ENCODE peak calls at places on chromosomes 2 and 18, in six cellular contexts. J is hypothalamus; O is HT1080; R is stimulated activated CD8-positive, alpha-beta memory T cell treated with anti-CD3 and anti-CD28 coated beads, Interleukin-2, amount 100 ng/mL, for 1 hour; X is non-pigmented ciliary epithelial cell; Y is effector memory CD4-positive, alpha-beta T cell. L is an unnamed sample.

GRCh38 chr2:113981404-113982134 is 91.7 kb downstream of the ACTR3 start:
- DNase-seq in J (no peak), O (no peak), R (no peak), X (no peak), Y (no peak), L (no peak)

GRCh38 chr2:9832586-9832985 is 10.7 kb upstream of the TAF1B start:
- DNase-seq in J (no peak), O (peak; percentile 23), R (no peak), X (no peak), Y (no peak), L (no peak)

GRCh38 chr2:68009526-68009925 is 53.3 kb downstream of the C1D start:
- DNase-seq in J (no peak), O (no peak), R (no peak), X (no peak), Y (no peak), L (no peak)

GRCh38 chr2:162029287-162029901 is 44.6 kb downstream of the DPP4 start:
- DNase-seq in J (no peak), O (peak; percentile 86), R (no peak), X (no peak), Y (no peak), L (no peak)

GRCh38 chr2:188196343-188197008 is 95.2 kb upstream of the GULP1 start:
- DNase-seq in J (no peak), O (no peak), R (no peak), X (no peak), Y (no peak), L (no peak)

GRCh38 chr18:22627506-22627905 is 209.8 kb upstream of the CTAGE1 start:
- DNase-seq in J (no peak), O (no peak), R (no peak), X (no peak), Y (no peak), L (no peak)

GRCh38 chr18:71239111-71239624 is 950.3 kb downstream of the SOCS6 start:
- DNase-seq in J (no peak), O (no peak), R (no peak), X (no peak), Y (no peak), L (no peak)

GRCh38 chr2:199624958-199625357 is 167.2 kb upstream of the SATB2 start:
- DNase-seq in J (no peak), O (no peak), R (no peak), X (no peak), Y (no peak), L (no peak)

GRCh38 chr18:46341989-46342525 is 237.9 kb downstream of the HAUS1 start:
- DNase-seq in J (no peak), O (no peak), R (no peak), X (no peak), Y (no peak), L (no peak)

GRCh38 chr2:29783696-29784095 is 137.7 kb downstream of the ALK start:
- DNase-seq in J (no peak), O (peak; percentile 10), R (no peak), X (no peak), Y (no peak), L (no peak)

L was measured in neural crest cell.